ENCODE peak calls at places on chromosomes 3 and 15, in four cellular contexts. S is GM12878, C is GM12891, F is K562. Y is an unnamed sample.

GRCh38 chr3:123143669-123144411 is 57.9 kb upstream of the SEC22A start:
- DNase-seq in S (no peak), C (no peak), F (no peak), Y (no peak)

GRCh38 chr15:51438526-51438925 is 97.1 kb downstream of the GLDN start:
- DNase-seq in S (no peak), C (no peak), F (no peak), Y (no peak)

GRCh38 chr3:191391873-191392808 is 61.8 kb upstream of the UTS2B start:
- DNase-seq in S (no peak), C (no peak), F (no peak), Y (no peak)

GRCh38 chr3:177283983-177284382 is 86.7 kb upstream of the TBL1XR1 start:
- DNase-seq in S (no peak), C (no peak), F (no peak), Y (no peak)

GRCh38 chr3:171809513-171810277 is 588 bp downstream of the PLD1 start:
- DNase-seq in S (no peak), C (peak), F (peak), Y (peak)

GRCh38 chr15:74320358-74321247 is 46.8 kb downstream of the CYP11A1 start:
- DNase-seq in S (no peak), C (no peak), F (peak), Y (no peak)

GRCh38 chr15:58065445-58066041 is at the start of gene ALDH1A2:
- DNase-seq in S (no peak), C (no peak), F (peak), Y (no peak)

GRCh38 chr3:20905210-20905805 is 719.3 kb upstream of the SGO1 start:
- DNase-seq in S (no peak), C (no peak), F (peak), Y (no peak)

GRCh38 chr3:115071611-115072010 is 75.5 kb downstream of the ZBTB20 start:
- DNase-seq in S (no peak), C (no peak), F (no peak), Y (no peak)

GRCh38 chr3:111538687-111539086 is 3.3 kb upstream of the CD96 start:
- DNase-seq in S (no peak), C (no peak), F (no peak), Y (no peak)

GRCh38 chr3:59873576-59874230 is 823.9 kb upstream of the CFAP20DC start:
- DNase-seq in S (peak), C (no peak), F (no peak), Y (no peak)

GRCh38 chr3:25820372-25820771 is 30.5 kb downstream of the OXSM start:
- DNase-seq in S (no peak), C (no peak), F (peak), Y (no peak)

GRCh38 chr15:72961326-72961725 is 90.9 kb upstream of the NEO1 start:
- DNase-seq in S (no peak), C (no peak), F (no peak), Y (no peak)

GRCh38 chr3:109384164-109384563 is 46.8 kb upstream of the DPPA4 start:
- DNase-seq in S (no peak), C (no peak), F (no peak), Y (no peak)

GRCh38 chr15:90085565-90085964 is 16.7 kb downstream of the IDH2 start:
- DNase-seq in S (no peak), C (no peak), F (no peak), Y (no peak)

GRCh38 chr15:77531191-77532000 is 101.3 kb downstream of the LINGO1 start:
- DNase-seq in S (no peak), C (no peak), F (no peak), Y (no peak)

GRCh38 chr3:37053337-37053736 is 60.0 kb downstream of the MLH1 start:
- DNase-seq in S (no peak), C (no peak), F (no peak), Y (no peak)

GRCh38 chr15:78109156-78109555 is 16.8 kb downstream of the SH2D7 start:
- DNase-seq in S (no peak), C (no peak), F (no peak), Y (no peak)

GRCh38 chr3:160434071-160434470 is 15.5 kb downstream of the TRIM59 start:
- DNase-seq in S (no peak), C (no peak), F (no peak), Y (no peak)

GRCh38 chr3:57755368-57756021 is 614 bp upstream of the SLMAP start:
- DNase-seq in S (no peak), C (peak), F (peak), Y (peak)

GRCh38 chr3:100068758-100069345 is 45.4 kb downstream of the FILIP1L start:
- DNase-seq in S (peak), C (peak), F (peak), Y (no peak)

GRCh38 chr3:126621171-126621570 is 33.8 kb downstream of the TXNRD3 start:
- DNase-seq in S (no peak), C (no peak), F (no peak), Y (no peak)

DNA sequence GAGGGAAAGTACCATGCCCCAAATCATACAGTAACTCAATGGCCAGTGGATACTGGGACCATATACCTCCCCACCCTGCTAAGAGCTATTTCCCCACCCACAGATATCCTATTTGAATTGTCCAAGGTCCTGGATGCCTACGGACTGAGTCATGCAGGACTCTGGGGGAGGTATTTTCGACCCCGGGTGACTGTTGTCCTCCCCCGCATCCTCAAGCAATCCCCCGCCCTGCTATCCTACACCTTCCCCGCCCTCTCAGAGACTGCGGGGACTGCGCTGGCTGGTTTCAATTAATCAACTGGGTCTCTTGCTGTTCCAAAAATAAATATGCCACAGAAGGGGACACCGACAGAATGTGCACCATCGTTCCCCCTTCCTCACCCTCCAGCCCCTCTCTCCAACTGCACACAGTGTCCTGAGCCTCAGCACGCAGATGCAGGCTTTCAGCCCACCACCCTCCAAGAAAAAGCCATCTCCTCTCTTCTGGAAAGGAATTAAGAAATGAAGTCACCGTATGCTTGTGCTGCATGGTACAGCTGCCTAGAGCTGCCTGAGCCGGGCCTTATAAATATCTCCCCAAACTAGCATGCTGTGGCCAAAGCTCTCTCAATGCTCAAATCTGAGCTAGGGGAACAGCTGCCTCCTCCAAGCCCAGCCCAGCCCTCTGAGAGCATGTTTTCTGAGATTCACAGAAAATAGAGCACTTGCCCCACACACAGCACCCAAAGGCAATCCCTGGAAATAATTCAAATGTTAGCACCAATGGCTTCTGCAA is 8.2 kb downstream of the CAV3 start:
- DNase-seq in S (no peak), C (no peak), F (peak), Y (no peak)
- TF ChIP-seq SPI1 in S (no peak), C (no peak), F (no peak), Y (no peak)

DNA sequence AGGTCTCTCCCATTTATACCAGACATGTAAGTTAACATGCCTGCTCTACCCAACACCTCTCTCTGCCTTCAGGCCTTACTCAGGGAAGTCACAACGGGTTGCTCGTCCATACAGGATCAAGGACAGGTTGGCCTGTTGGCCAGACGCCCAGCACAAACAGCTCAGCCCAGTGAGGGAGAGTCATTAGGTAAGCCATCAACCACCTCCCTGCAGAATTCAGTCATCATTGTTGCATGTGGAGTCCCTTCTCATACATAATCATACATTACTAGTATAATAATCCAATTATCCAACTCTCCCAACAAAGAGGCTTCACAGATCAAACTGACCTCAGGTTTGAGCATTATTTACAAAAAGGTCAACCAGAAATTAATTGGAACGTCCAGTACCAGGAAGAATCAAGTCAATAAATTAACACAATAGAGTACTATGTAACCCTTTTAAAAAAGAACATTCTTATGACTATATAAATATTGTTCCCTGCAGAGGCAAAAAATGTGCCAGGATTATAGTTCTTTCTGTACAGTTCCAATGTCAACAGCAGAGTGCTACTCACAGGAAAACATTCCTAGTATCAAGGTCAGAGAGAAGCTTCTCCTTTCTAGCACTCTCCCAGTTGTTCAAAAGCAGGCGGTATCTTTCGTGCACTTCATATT is 33.2 kb downstream of the HOMER2 start:
- DNase-seq in S (no peak), C (no peak), F (no peak), Y (no peak)
- TF ChIP-seq POLR2AphosphoS5 in S (no peak), C (no peak), F (no peak), Y (no peak)

GRCh38 chr3:194577985-194578905 is 55.0 kb downstream of the TMEM44 start:
- DNase-seq in S (no peak), C (no peak), F (peak), Y (no peak)
- TF ChIP-seq SPI1 in S (no peak), C (no peak), F (no peak), Y (no peak)

GRCh38 chr15:98649996-98650870 is 1.9 kb downstream of the IGF1R start:
- DNase-seq in S (no peak), C (no peak), F (no peak), Y (no peak)
- TF ChIP-seq POLR2AphosphoS5 in S (no peak), C (no peak), F (no peak), Y (no peak)

GRCh38 chr15:98800437-98801233 is 152.3 kb downstream of the IGF1R start:
- DNase-seq in S (no peak), C (no peak), F (no peak), Y (peak)
- TF ChIP-seq SPI1 in S (no peak), C (no peak), F (no peak), Y (no peak)

GRCh38 chr15:99296386-99296785 is 45.1 kb downstream of the LRRC28 start:
- DNase-seq in S (no peak), C (no peak), F (no peak), Y (no peak)
- TF ChIP-seq POLR2AphosphoS5 in S (no peak), C (no peak), F (no peak), Y (no peak)

DNA sequence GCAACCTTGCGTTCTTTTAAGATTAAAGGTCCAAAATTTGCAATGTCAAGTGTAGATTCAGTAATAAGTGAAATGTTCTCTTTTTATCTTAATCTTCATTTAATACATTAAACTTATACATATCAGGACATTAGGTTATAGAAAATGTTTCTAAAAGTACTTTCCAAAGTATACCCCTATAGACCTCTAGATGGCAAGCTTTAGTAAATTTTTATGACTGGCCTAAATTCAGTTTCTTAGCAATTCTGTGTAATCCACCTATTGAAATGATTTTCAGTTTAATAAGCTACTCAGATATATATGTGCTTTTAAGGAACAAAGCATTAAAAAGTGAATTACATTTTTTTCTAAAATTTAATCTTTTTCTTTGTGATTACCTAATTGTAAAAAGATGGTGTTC is 342.2 kb downstream of the GBE1 start:
- DNase-seq in S (no peak), C (no peak), F (no peak), Y (no peak)
- TF ChIP-seq SPI1 in S (no peak), C (no peak), F (no peak), Y (no peak)